ENCODE peak calls at places on chromosomes 5 and 9, in six cellular contexts. I, D, N, P, Z and A are unnamed samples.

GRCh38 chr5:80147119-80147815 is 108.6 kb downstream of the SERINC5 start:
- DNase-seq in I (no peak), D (no peak), N (no peak), P (no peak), Z (no peak), A (no peak)

GRCh38 chr5:38316544-38317224 is 58.3 kb downstream of the EGFLAM start:
- DNase-seq in I (no peak), D (no peak), N (no peak), P (no peak), Z (no peak), A (no peak)

GRCh38 chr5:40429258-40430111 is 250.2 kb upstream of the PTGER4 start:
- DNase-seq in I (no peak), D (no peak), N (no peak), P (no peak), Z (peak), A (peak)

GRCh38 chr9:14887149-14887548 is 23.1 kb downstream of the FREM1 start:
- DNase-seq in I (no peak), D (no peak), N (no peak), P (no peak), Z (no peak), A (no peak)

GRCh38 chr5:60789541-60789940 is 54.5 kb downstream of the ELOVL7 start:
- DNase-seq in I (no peak), D (no peak), N (no peak), P (no peak), Z (no peak), A (no peak)

GRCh38 chr5:68252678-68253520 is 37.3 kb downstream of the PIK3R1 start:
- DNase-seq in I (peak), D (no peak), N (no peak), P (peak), Z (peak), A (peak)

GRCh38 chr9:104553261-104553660 is 15.7 kb upstream of the OR13C8 start:
- DNase-seq in I (no peak), D (no peak), N (no peak), P (no peak), Z (no peak), A (no peak)

GRCh38 chr9:69307446-69308216 is 17.4 kb upstream of the ENTREP1 start:
- DNase-seq in I (no peak), D (no peak), N (no peak), P (no peak), Z (no peak), A (peak)

GRCh38 chr5:167934561-167934971 is 356.9 kb upstream of the WWC1 start:
- DNase-seq in I (no peak), D (no peak), N (no peak), P (no peak), Z (peak), A (no peak)

GRCh38 chr5:138243794-138244193 is 30.6 kb downstream of the GFRA3 start:
- DNase-seq in I (no peak), D (no peak), N (no peak), P (no peak), Z (no peak), A (no peak)

GRCh38 chr9:110919609-110920008 is 118.7 kb downstream of the LPAR1 start:
- DNase-seq in I (no peak), D (no peak), N (no peak), P (no peak), Z (peak), A (peak)

GRCh38 chr5:150503977-150504620 is 3.8 kb upstream of the NDST1 start:
- DNase-seq in I (no peak), D (peak), N (no peak), P (no peak), Z (no peak), A (no peak)

GRCh38 chr9:136831720-136832104 is 10.6 kb upstream of the AJM1 start:
- DNase-seq in I (no peak), D (no peak), N (peak), P (no peak), Z (no peak), A (no peak)

GRCh38 chr5:135488727-135489465 is 36.7 kb upstream of the TIFAB start:
- DNase-seq in I (no peak), D (no peak), N (no peak), P (no peak), Z (peak), A (no peak)

GRCh38 chr9:8555767-8556500 is 756.4 kb upstream of the DMAC1 start:
- DNase-seq in I (no peak), D (no peak), N (no peak), P (no peak), Z (peak), A (no peak)

GRCh38 chr9:20189871-20190270 is 401.0 kb upstream of the SLC24A2 start:
- DNase-seq in I (no peak), D (no peak), N (no peak), P (no peak), Z (no peak), A (no peak)

GRCh38 chr9:133238272-133238850 is 29.3 kb upstream of the OBP2B start:
- DNase-seq in I (no peak), D (peak), N (no peak), P (peak), Z (no peak), A (peak)

GRCh38 chr9:16241231-16241630 is 629.2 kb downstream of the BNC2 start:
- DNase-seq in I (no peak), D (no peak), N (no peak), P (no peak), Z (no peak), A (no peak)

GRCh38 chr5:120779674-120780073 is 315.6 kb downstream of the PRR16 start:
- DNase-seq in I (no peak), D (no peak), N (no peak), P (no peak), Z (peak), A (no peak)

GRCh38 chr5:23014251-23014650 is 161.1 kb upstream of the CDH12 start:
- DNase-seq in I (no peak), D (no peak), N (no peak), P (no peak), Z (no peak), A (no peak)

GRCh38 chr9:4985376-4986266 is 549 bp downstream of the JAK2 start:
- DNase-seq in I (peak), D (peak), N (peak), P (peak), Z (peak), A (peak)

GRCh38 chr9:35112257-35113020 is 3.2 kb downstream of the ATOSB start:
- DNase-seq in I (no peak), D (no peak), N (no peak), P (no peak), Z (peak), A (peak)

GRCh38 chr5:120382813-120383212 is 81.3 kb upstream of the PRR16 start:
- DNase-seq in I (no peak), D (no peak), N (no peak), P (no peak), Z (no peak), A (no peak)

GRCh38 chr5:167759411-167759821 is 532.0 kb upstream of the WWC1 start:
- DNase-seq in I (no peak), D (no peak), N (no peak), P (no peak), Z (peak), A (peak)

GRCh38 chr9:119795395-119795794 is 426.2 kb upstream of the BRINP1 start:
- DNase-seq in I (no peak), D (no peak), N (no peak), P (no peak), Z (no peak), A (no peak)

GRCh38 chr9:5110867-5111681 is 74.4 kb downstream of the INSL6 start:
- DNase-seq in I (no peak), D (no peak), N (peak), P (no peak), Z (no peak), A (no peak)